ENCODE peak calls at places on chromosomes 2 and 18, in four cellular contexts. C is H1, J is mesenchymal stem cell, L is trophoblast cell. R is an unnamed sample.

GRCh38 chr2:111697560-111697959 is 186.4 kb downstream of the ANAPC1 start:
- DNase-seq in C (no peak), J (no peak), L (no peak), R (no peak)

GRCh38 chr2:236548179-236548918 is 21.3 kb upstream of the ACKR3 start:
- DNase-seq in C (no peak), L (peak; percentile 27), J (no peak), R (no peak)

GRCh38 chr18:54852780-54853675 is 24.8 kb downstream of the RAB27B start:
- DNase-seq in J (peak; percentile 40), C (no peak), L (no peak), R (no peak)

GRCh38 chr18:37322497-37323035 is 243.0 kb downstream of the CELF4 start:
- DNase-seq in J (peak; percentile 46), L (peak; percentile 59), C (peak; percentile 85), R (peak; percentile 60)

GRCh38 chr18:28768791-28769768 is 592.1 kb upstream of the CDH2 start:
- DNase-seq in J (peak; percentile 31), L (no peak), C (no peak), R (no peak)

GRCh38 chr2:197368412-197368811 is 57.8 kb upstream of the ANKRD44 start:
- DNase-seq in L (no peak), J (no peak), C (no peak), R (no peak)

GRCh38 chr2:202185816-202186221 is 52.6 kb downstream of the SUMO1 start:
- DNase-seq in J (no peak), C (no peak), L (no peak), R (no peak)

GRCh38 chr2:66714651-66715050 is 279.7 kb downstream of the MEIS1 start:
- DNase-seq in J (peak; percentile 18), C (no peak), L (no peak), R (no peak)

GRCh38 chr18:49564435-49564834 is 2.6 kb downstream of the LIPG start:
- DNase-seq in C (no peak), J (no peak), L (no peak), R (no peak)

GRCh38 chr2:7999683-8000476 is 682.0 kb upstream of the ID2 start:
- DNase-seq in L (no peak), C (no peak), J (no peak), R (no peak)

GRCh38 chr2:237556773-237557632 is 9.4 kb upstream of the PRLH start:
- DNase-seq in J (no peak), L (no peak), C (no peak), R (no peak)

GRCh38 chr2:46697830-46698323 is 217.7 kb downstream of the MCFD2 start:
- DNase-seq in C (no peak), L (no peak), J (no peak), R (no peak)

GRCh38 chr2:53445376-53446072 is 322.1 kb upstream of the CHAC2 start:
- DNase-seq in L (no peak), J (peak; percentile 32), C (no peak), R (no peak)

GRCh38 chr2:23491622-23492336 is 106.8 kb downstream of the KLHL29 start:
- DNase-seq in C (no peak), J (no peak), L (no peak), R (no peak)

GRCh38 chr2:138502253-138503086 is 900 bp downstream of the SPOPL start:
- DNase-seq in J (peak; percentile 21), L (peak; percentile 52), C (no peak), R (no peak)

GRCh38 chr18:54240629-54241107 is 16.2 kb upstream of the MBD2 start:
- DNase-seq in L (no peak), C (no peak), J (no peak), R (no peak)

GRCh38 chr2:19623488-19623887 is 265.1 kb upstream of the OSR1 start:
- DNase-seq in J (peak; percentile 15), L (no peak), C (no peak), R (no peak)

GRCh38 chr2:204258900-204259299 is 286.4 kb upstream of the PARD3B start:
- DNase-seq in C (no peak), L (no peak), J (no peak), R (no peak)

DNA sequence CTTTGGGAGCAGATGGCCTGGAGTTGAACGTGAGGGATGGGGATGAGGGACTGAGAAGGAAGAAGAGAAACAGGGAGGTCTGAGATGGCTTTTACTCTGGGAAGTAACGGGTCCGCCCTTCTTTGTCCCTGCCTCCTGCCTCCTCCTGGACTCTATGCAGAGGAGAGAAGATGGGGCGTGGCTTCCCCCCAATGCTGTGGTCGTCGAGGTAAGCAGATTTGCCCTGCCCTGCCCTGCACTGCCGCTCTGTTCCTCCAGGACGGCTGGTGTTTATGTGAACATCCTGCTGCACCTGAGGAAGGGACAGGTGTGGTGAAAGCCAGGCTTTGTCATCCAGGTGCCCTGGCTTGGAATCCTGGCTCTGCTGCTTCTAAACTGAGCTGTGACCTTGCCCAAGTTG is 13.5 kb upstream of the NTSR2 start:
- DNase-seq in L (no peak), J (no peak), C (no peak), R (no peak)
- H2BK12ac ChIP-seq in L (no peak overlapping the region), J (no peak overlapping the region), C (no peak overlapping the region), R (no peak overlapping the region)

GRCh38 chr2:114729025-114729424 is 286.6 kb downstream of the DPP10 start:
- DNase-seq in J (no peak), L (peak; percentile 2), C (no peak), R (no peak)

GRCh38 chr2:114727012-114727411 is 284.6 kb downstream of the DPP10 start:
- DNase-seq in C (no peak), L (no peak), J (no peak), R (no peak)

GRCh38 chr2:114724513-114724912 is 282.1 kb downstream of the DPP10 start:
- DNase-seq in C (no peak), J (no peak), L (no peak), R (no peak)

DNA sequence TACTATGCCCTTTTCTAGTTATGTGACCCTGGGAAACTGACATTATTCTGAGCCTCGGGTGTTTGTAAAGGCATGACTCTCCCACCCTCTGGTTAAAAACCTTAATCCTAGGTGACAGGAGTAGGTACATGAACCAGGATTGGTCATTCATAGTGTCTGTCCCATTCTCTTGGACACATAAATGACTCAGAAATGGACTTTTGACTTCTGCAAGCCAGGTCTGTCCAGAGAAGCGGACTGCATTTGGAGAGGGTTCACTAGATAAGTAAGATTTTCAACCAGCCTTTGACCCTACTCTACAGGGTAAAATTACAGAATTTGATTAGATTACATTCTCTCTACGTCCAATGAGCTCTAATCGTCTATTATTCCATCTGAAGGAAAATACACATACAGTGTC is 285.9 kb downstream of the DPP10 start:
- DNase-seq in C (no peak), L (no peak), J (no peak), R (no peak)
- H2BK12ac ChIP-seq in C (no peak overlapping the region), L (no peak overlapping the region), J (no peak overlapping the region), R (no peak overlapping the region)

GRCh38 chr2:61928816-61929471 is 23.5 kb downstream of the COMMD1 start:
- DNase-seq in J (peak; percentile 29), L (peak; percentile 17), C (no peak), R (no peak)
- H2BK12ac ChIP-seq in J (no peak overlapping the region), L (no peak overlapping the region), C (no peak overlapping the region), R (no peak overlapping the region)

GRCh38 chr2:205699554-205700289 is 17.4 kb downstream of the NRP2 start:
- DNase-seq in C (no peak), J (no peak), L (no peak), R (no peak)

GRCh38 chr2:205698556-205699282 is 16.4 kb downstream of the NRP2 start:
- DNase-seq in L (peak; percentile 54), C (no peak), J (peak; percentile 71), R (peak; percentile 45)

GRCh38 chr2:205701509-205701908 is 19.2 kb downstream of the NRP2 start:
- DNase-seq in C (no peak), J (peak; percentile 47), L (peak; percentile 17), R (no peak)

GRCh38 chr2:205702576-205702975 is 20.3 kb downstream of the NRP2 start:
- DNase-seq in L (no peak), J (no peak), C (no peak), R (no peak)

GRCh38 chr2:205700331-205701132 is 18.2 kb downstream of the NRP2 start:
- DNase-seq in L (peak; percentile 21), C (no peak), J (peak; percentile 96), R (no peak)
- H2BK12ac ChIP-seq in L (peak overlapping the region; percentile 67), C (peak overlapping the region; percentile 65), J (peak overlapping the region; percentile 86), R (no peak overlapping the region)

DNA sequence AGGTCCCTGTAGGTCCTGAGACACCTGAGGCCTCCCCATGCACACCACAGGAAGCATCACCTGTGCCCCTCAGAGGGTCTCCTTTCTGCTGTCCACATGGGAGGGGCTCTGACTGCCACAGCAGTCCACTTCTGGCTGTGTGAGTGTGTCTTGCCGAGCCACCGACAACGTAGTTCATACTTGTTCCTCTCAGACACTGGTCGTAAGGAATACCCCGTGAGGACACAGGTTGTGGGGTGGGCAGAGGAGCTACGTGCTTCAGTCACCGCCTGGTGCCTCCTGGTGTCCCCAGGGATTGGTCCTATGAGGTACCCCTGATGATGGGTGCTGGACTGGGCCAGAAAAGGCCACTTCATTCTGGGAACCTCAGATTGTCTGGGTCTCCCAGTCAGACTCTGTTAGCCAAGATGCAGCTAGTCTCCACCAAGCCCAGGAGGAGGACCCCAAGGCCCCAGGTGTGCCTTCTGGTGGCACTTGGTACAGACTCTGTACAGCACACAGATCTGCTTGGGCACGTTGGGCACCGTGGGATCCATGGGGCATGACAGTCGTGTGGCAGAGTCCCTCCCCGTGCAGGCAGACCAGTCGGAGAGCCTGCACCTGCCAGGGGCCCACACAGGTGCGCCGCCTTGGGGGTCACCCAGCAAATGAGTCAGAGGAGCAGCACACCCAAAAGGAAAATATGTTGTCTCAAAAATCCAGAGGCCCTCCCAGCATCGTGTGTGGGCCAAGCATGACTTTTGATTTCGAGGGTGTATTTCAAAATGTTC is 2.5 kb downstream of the ARHGEF4 start:
- DNase-seq in L (no peak), J (no peak), C (no peak), R (no peak)
- H2BK12ac ChIP-seq in L (no peak overlapping the region), J (no peak overlapping the region), C (no peak overlapping the region), R (peak overlapping the region; percentile 16)

GRCh38 chr2:85066874-85067351 is 66.3 kb upstream of the TCF7L1 start:
- DNase-seq in L (peak; percentile 88), C (peak; percentile 95), J (peak; percentile 86), R (peak; percentile 80)

GRCh38 chr2:85063981-85064599 is 69.1 kb upstream of the TCF7L1 start:
- DNase-seq in J (no peak), C (no peak), L (no peak), R (no peak)

GRCh38 chr2:85064927-85065630 is 68.1 kb upstream of the TCF7L1 start:
- DNase-seq in J (no peak), L (no peak), C (peak; percentile 53), R (no peak)

GRCh38 chr2:85062565-85062964 is 70.6 kb upstream of the TCF7L1 start:
- DNase-seq in C (no peak), L (no peak), J (no peak), R (no peak)

DNA sequence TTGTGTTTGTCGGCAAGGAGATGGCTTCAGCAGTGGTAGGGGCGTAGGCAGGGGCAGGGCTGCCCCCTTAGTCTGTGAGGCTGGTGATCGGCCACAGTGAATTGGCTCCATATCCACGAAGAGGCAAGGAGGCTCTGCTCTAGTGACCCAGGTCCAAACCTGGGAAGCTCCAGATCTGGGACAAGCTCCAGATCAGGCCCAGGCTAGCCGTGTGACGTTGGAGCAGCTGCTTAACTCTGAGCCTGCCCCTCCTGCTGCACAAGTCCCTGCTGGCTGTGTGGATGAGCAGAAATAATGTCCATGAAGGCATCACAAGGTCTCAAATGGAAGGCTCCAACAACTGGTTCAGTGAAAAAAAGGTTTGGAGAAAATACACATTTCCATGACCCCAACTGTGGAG is 67.2 kb upstream of the TCF7L1 start:
- DNase-seq in L (no peak), J (no peak), C (no peak), R (no peak)
- H2BK12ac ChIP-seq in L (no peak overlapping the region), J (no peak overlapping the region), C (peak overlapping the region; percentile 18), R (no peak overlapping the region)

R was measured in neuronal stem cell.